ENCODE peak calls at places on chromosomes 12 and 14, in four cellular contexts. Z, U, W and E are unnamed samples.

GRCh38 chr12:1815108-1815507 is 5.3 kb upstream of the LRTM2 start:
- DNase-seq in Z (no peak), U (no peak), W (no peak), E (no peak)

GRCh38 chr14:100410056-100410565 is 87.0 kb downstream of the SLC25A47 start:
- DNase-seq in Z (no peak), U (no peak), W (peak; percentile 67), E (peak; percentile 67)

GRCh38 chr14:101506211-101506920 is 54.9 kb upstream of the DIO3 start:
- DNase-seq in Z (no peak), U (no peak), W (no peak), E (no peak)

GRCh38 chr14:53531151-53531550 is 378.0 kb upstream of the DDHD1 start:
- DNase-seq in Z (no peak), U (no peak), W (no peak), E (peak; percentile 35)

GRCh38 chr12:113462880-113463745 is 8.6 kb downstream of the LHX5 start:
- DNase-seq in Z (peak; percentile 34), U (no peak), W (no peak), E (no peak)

GRCh38 chr14:92397140-92397815 is 74.3 kb downstream of the SLC24A4 start:
- DNase-seq in Z (no peak), U (peak; percentile 87), W (peak; percentile 62), E (peak; percentile 85)

GRCh38 chr14:103126873-103127304 is 3.6 kb downstream of the TNFAIP2 start:
- DNase-seq in Z (peak; percentile 91), U (no peak), W (no peak), E (peak; percentile 87)

GRCh38 chr14:83874662-83875061 is 1655.3 kb upstream of the FLRT2 start:
- DNase-seq in Z (no peak), U (peak; percentile 10), W (peak; percentile 80), E (no peak)

GRCh38 chr14:63287661-63288483 is 30.9 kb downstream of the GPHB5 start:
- DNase-seq in Z (no peak), U (peak; percentile 25), W (peak; percentile 62), E (peak; percentile 5)

GRCh38 chr14:21940887-21941855 is 267.6 kb upstream of the OR4E1 start:
- DNase-seq in Z (peak; percentile 56), U (no peak), W (peak; percentile 2), E (peak; percentile 52)

GRCh38 chr12:124195226-124195938 is 99.5 kb upstream of the RFLNA start:
- DNase-seq in Z (no peak), U (no peak), W (no peak), E (no peak)

GRCh38 chr12:92042791-92043531 is 102.7 kb downstream of the BTG1 start:
- DNase-seq in Z (no peak), U (no peak), W (peak; percentile 28), E (peak; percentile 95)

GRCh38 chr14:68215628-68216027 is 396.0 kb downstream of the RAD51B start:
- DNase-seq in Z (no peak), U (no peak), W (no peak), E (no peak)

GRCh38 chr12:13337786-13338185 is 141.3 kb downstream of the EMP1 start:
- DNase-seq in Z (no peak), U (no peak), W (no peak), E (no peak)

GRCh38 chr14:32458720-32459119 is 129.6 kb downstream of the AKAP6 start:
- DNase-seq in Z (no peak), U (no peak), W (no peak), E (no peak)

GRCh38 chr14:61716956-61717355 is 21.6 kb downstream of the HIF1A start:
- DNase-seq in Z (no peak), U (no peak), W (no peak), E (no peak)

GRCh38 chr12:110373025-110373876 is 30.3 kb downstream of the ANAPC7 start:
- DNase-seq in Z (no peak), U (no peak), W (no peak), E (peak; percentile 80)

DNA sequence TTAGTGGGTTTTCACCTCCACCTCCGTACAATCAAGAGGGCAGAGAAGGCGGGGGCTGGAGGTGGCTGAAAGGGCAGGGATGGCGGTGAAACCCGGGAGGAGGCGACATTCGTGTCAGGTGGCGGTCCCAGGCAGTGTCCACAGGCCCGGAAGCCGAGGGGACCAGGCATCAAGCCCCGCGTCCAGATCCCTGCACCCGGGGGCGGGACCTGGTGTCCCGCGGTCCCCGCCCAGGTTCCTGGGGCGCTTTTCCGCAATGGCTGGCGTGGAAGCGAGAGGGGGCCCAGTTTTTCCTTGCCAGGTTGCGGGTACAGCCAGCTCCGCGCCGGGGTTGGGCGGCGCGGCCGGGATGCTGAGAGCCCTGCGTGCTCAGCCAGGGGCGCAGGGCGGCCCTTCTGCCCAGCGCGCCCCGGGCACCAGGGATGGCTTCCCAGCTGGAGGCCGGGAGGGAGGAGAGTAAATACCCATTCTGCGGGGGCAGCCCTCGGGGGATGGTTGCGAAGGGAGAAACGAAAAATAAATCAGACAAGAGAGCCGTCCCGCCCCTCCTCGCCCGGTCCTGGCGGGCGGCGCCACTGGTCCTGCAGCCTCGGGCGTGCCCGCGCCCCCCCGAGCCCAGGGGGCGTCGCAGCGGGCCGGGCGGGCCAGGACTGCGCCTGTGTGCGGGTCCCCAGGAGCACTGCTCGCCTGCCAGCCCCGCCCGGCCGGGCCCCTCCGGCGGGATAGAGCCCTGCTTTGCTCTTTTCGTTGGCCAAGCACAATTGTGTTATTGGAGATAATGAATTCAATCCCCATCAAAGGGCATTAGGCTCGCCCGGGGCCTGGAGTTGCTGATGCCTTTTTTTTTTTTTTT is 11.5 kb downstream of the FOXA1 start:
- DNase-seq in Z (no peak), U (no peak), W (no peak), E (peak; percentile 16)
- TF ChIP-seq CTCF in Z (no peak), U (no peak), W (no peak), E (no peak)

DNA sequence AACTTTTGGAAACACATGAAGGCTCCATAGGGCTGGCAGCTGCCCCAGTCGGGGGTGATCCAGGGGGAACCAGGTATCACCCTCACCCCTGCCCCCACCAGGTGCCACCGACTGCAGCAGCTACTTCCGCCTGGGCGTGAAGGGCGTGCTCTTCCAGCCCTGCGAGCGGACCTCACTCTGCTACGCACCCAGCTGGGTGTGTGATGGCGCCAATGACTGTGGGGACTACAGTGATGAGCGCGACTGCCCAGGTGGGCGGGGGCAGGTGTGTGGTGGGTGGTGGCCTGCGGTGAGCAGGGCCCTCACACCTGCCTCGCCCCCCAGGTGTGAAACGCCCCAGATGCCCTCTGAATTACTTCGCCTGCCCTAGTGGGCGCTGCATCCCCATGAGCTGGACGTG is 22.3 kb upstream of the NXPH4 start:
- DNase-seq in Z (no peak), U (no peak), W (no peak), E (no peak)
- H3K4me3 ChIP-seq in Z (no peak overlapping the region), U (no peak overlapping the region), W (no peak overlapping the region), E (no peak overlapping the region)

GRCh38 chr12:5073838-5074237 is 30.2 kb downstream of the KCNA5 start:
- DNase-seq in Z (no peak), U (peak; percentile 3), W (peak; percentile 44), E (no peak)
- TF ChIP-seq CTCF in Z (peak; percentile 45), U (peak; percentile 43), W (peak; percentile 58), E (no peak)

GRCh38 chr12:132748319-132748718 is 13.3 kb downstream of the ANKLE2 start:
- DNase-seq in Z (no peak), U (no peak), W (no peak), E (no peak)

GRCh38 chr12:132747896-132748295 is 13.7 kb downstream of the ANKLE2 start:
- DNase-seq in Z (no peak), U (no peak), W (no peak), E (no peak)

GRCh38 chr12:132747395-132747794 is 14.2 kb downstream of the ANKLE2 start:
- DNase-seq in Z (no peak), U (no peak), W (no peak), E (no peak)

GRCh38 chr12:132743831-132744230 is 17.8 kb downstream of the ANKLE2 start:
- DNase-seq in Z (no peak), U (no peak), W (no peak), E (no peak)

GRCh38 chr12:132746621-132747020 is 15.0 kb downstream of the ANKLE2 start:
- DNase-seq in Z (no peak), U (no peak), W (peak; percentile 35), E (peak; percentile 34)
- H3K4me3 ChIP-seq in Z (no peak overlapping the region), U (no peak overlapping the region), W (no peak overlapping the region), E (no peak overlapping the region)

DNA sequence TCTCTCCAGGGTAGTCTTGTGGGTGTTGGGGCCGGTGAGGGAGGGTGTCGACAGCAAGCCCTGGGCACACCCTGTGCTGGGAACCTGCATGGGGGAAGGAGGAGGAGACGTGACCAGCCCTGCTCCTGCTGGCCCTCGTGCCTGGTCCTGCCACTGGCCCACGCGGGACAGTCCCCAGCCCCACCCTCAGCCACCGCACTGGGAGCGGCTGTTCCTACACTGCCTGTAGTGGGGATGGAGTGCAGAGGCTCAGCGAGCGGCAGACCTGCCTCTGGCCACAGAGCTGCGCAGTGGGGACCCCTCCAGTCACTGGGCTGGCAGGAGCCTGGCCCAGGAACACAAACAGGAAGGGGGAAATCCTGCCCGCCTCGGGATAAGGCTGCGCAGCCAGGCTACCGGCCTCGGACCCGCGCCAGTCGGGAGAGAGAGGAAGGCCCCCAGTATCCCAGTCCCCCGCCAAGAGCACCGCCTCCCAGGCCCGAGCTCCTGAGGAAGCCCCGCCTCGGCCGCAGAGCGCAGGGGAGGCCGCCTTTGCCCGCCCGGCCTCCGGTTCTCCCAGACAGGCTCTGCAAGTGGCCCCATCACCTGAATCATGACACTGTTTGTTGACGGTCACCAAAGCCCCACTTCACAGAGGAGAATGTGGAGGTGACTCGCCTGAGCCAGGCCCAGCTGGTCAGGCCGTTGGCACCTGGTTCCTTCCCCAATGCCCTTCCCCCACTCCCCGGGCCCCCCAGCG is 10.6 kb downstream of the AHNAK2 start:
- DNase-seq in Z (peak; percentile 49), U (no peak), W (no peak), E (peak; percentile 77)
- TF ChIP-seq CTCF in Z (no peak), U (no peak), W (no peak), E (no peak)

GRCh38 chr12:49809369-49810158 is 18.6 kb downstream of the NCKAP5L start:
- DNase-seq in Z (peak; percentile 42), U (no peak), W (no peak), E (no peak)

GRCh38 chr12:49808686-49809368 is 19.4 kb downstream of the NCKAP5L start:
- DNase-seq in Z (no peak), U (no peak), W (peak; percentile 19), E (no peak)

GRCh38 chr12:49811961-49812401 is 16.2 kb downstream of the NCKAP5L start:
- DNase-seq in Z (no peak), U (no peak), W (no peak), E (no peak)

GRCh38 chr12:49811136-49811535 is 17.1 kb downstream of the NCKAP5L start:
- DNase-seq in Z (no peak), U (no peak), W (no peak), E (no peak)

DNA sequence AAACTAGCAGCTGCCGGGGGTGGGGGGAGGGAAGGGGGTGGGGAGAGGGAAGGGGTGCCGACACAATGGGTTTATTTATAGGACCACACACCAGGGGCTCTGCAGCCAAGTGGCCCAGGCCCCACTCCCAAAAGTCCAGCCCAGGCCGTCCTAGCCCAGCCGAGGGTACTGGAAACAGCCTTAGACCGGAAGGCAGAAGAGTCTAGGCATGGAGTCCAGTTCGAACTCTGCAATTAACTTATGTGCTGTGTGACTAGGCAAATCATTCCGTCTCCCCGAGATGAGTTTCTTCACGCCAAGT is 18.1 kb downstream of the NCKAP5L start:
- DNase-seq in Z (no peak), U (no peak), W (no peak), E (no peak)
- H3K4me3 ChIP-seq in Z (no peak overlapping the region), U (no peak overlapping the region), W (no peak overlapping the region), E (no peak overlapping the region)

GRCh38 chr12:121916719-121917118 is 1.7 kb upstream of the CFAP251 start:
- DNase-seq in Z (no peak), U (no peak), W (peak; percentile 67), E (peak; percentile 54)
- TF ChIP-seq CTCF in Z (peak; percentile 44), U (peak; percentile 32), W (peak; percentile 53), E (peak; percentile 46)

GRCh38 chr12:80485222-80485987 is 41.4 kb downstream of the PTPRQ start:
- DNase-seq in Z (no peak), U (no peak), W (no peak), E (no peak)
- H3K4me3 ChIP-seq in Z (no peak overlapping the region), U (no peak overlapping the region), W (no peak overlapping the region), E (no peak overlapping the region)

GRCh38 chr12:83451189-83451588 is 764.5 kb downstream of the TMTC2 start:
- DNase-seq in Z (no peak), U (no peak), W (no peak), E (no peak)
- TF ChIP-seq CTCF in Z (no peak), U (no peak), W (no peak), E (no peak)